ENCODE peak calls at places on chromosomes 7 and 10, in seven cellular contexts. V is trophoblast cell, A is H9, C is IMR-90, N is mesenchymal stem cell, H is neuronal stem cell, G is H1. J is an unnamed sample.

GRCh38 chr7:149448961-149449360 is 11.9 kb downstream of the ZNF777 start:
- DNase-seq in V (no peak), A (no peak), C (no peak), N (no peak), H (no peak), G (peak; percentile 32), J (no peak)

GRCh38 chr7:36034020-36034419 is 119.0 kb upstream of the EEPD1 start:
- DNase-seq in V (no peak), A (no peak), C (peak; percentile 49), N (no peak), H (no peak), G (no peak), J (peak; percentile 27)

GRCh38 chr10:115092555-115093285 is 445 bp upstream of the ATRNL1 start:
- DNase-seq in V (peak; percentile 10), A (peak; percentile 65), C (peak; percentile 27), N (peak; percentile 77), H (peak; percentile 63), G (peak; percentile 72), J (peak; percentile 83)

GRCh38 chr7:55212838-55213237 is 152.3 kb upstream of the LANCL2 start:
- DNase-seq in V (peak; percentile 25), A (no peak), C (no peak), N (no peak), H (no peak), G (no peak), J (no peak)

GRCh38 chr10:43251664-43252165 is 15.2 kb downstream of the RASGEF1A start:
- DNase-seq in V (no peak), A (peak; percentile 23), C (no peak), N (no peak), H (no peak), G (no peak), J (no peak)

GRCh38 chr10:101090597-101090996 is 28.8 kb downstream of the KAZALD1 start:
- DNase-seq in V (no peak), A (no peak), C (no peak), N (no peak), H (no peak), G (no peak), J (no peak)

GRCh38 chr7:98702021-98702420 is 84.9 kb downstream of the NPTX2 start:
- DNase-seq in V (no peak), A (no peak), C (no peak), N (no peak), H (no peak), G (no peak), J (no peak)

GRCh38 chr10:132355754-132356153 is 23.8 kb downstream of the LRRC27 start:
- DNase-seq in V (no peak), A (no peak), C (no peak), N (no peak), H (no peak), G (no peak), J (no peak)

GRCh38 chr10:47243791-47244190 is 56.2 kb upstream of the GDF10 start:
- DNase-seq in V (no peak), A (peak; percentile 12), C (no peak), N (no peak), H (no peak), G (no peak), J (no peak)

GRCh38 chr7:149859369-149859768 is 14.4 kb upstream of the ATP6V0E2 start:
- DNase-seq in V (no peak), A (no peak), C (no peak), N (no peak), H (no peak), G (no peak), J (no peak)

DNA sequence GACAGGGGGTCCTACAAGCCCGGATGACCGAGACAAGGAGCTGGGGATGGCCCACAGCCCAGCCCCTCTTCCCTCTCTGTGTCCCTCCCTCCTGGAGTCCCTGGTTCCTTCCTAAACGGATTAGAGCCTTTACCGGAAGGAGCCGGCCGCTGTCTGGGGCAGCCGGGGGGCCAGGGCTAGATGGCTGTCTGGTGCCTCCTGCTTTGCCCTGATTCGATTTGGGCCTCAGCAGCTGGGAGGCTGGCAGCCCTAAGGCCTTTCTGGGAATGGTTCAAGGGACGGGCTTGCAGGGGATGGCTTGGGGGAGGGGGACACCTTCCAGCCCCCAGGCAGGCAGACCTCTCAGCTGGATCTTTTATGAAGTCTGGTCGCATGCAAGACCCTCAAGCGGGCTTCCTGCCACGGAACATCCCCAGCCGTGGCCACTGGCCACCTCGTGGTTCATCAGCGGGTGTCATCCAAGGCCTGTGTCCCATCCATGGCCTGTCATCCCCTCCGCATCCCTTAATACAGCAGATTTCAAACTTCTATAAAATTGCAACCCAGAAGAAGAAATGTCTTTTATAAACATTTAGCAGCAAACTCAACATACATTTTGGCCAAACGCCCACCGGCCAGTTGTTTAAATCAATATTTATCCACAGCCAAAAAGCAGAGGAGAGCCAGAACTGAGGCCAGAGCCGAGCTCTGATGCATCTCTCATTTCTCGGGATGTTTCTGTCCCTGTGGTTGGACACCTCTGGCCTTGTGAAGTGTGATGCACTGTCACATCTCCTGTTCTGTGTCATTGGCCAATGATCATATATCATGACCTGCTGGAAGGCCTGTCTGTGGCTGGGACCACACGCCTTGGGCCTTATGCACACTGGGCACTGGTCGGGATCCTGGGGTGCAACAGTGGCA is 52.0 kb downstream of the GTF2IRD1 start:
- DNase-seq in V (no peak), A (no peak), C (peak; percentile 74), N (peak; percentile 4), H (no peak), G (no peak), J (no peak)
- H3K27ac ChIP-seq in V (no peak overlapping the region), A (no peak overlapping the region), C (peak overlapping the region; percentile 55), N (no peak overlapping the region), H (no peak overlapping the region), G (no peak overlapping the region), J (no peak overlapping the region)

GRCh38 chr7:18530224-18531179 is 35.0 kb downstream of the HDAC9 start:
- DNase-seq in V (no peak), A (no peak), C (no peak), N (no peak), H (no peak), G (no peak), J (no peak)

GRCh38 chr7:18531539-18531938 is 36.0 kb downstream of the HDAC9 start:
- DNase-seq in V (no peak), A (no peak), C (no peak), N (no peak), H (no peak), G (no peak), J (no peak)

GRCh38 chr7:18534481-18534880 is 38.9 kb downstream of the HDAC9 start:
- DNase-seq in V (no peak), A (no peak), C (no peak), N (no peak), H (no peak), G (no peak), J (no peak)

GRCh38 chr7:18535811-18536413 is 40.4 kb downstream of the HDAC9 start:
- DNase-seq in V (no peak), A (no peak), C (no peak), N (no peak), H (no peak), G (no peak), J (no peak)

DNA sequence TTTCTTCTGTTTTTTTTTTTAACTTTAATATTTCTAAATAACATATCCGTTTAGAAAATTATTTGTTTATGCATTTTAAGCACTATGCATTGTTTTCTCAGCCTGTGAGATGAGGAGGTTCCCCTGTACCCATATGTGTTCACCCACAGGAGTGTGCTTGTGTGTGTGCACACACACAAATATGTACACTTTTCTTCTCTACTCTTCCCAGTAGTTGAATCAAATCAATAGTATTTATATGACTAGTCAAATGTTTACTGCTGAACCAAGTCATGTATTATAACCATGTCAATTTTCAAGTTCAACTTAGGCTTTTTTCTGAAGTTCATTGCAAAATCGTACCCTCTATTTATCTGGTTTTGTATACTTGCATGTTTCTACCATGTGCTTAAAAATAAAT is 37.3 kb downstream of the HDAC9 start:
- DNase-seq in V (no peak), A (no peak), C (no peak), N (no peak), H (no peak), G (no peak), J (no peak)
- H3K23ac ChIP-seq in V (no peak overlapping the region), A (no peak overlapping the region), C (no peak overlapping the region), N (no peak overlapping the region), H (no peak overlapping the region), G (no peak overlapping the region), J (no peak overlapping the region)

GRCh38 chr7:130598056-130598455 is 70.5 kb downstream of the COPG2 start:
- DNase-seq in V (peak; percentile 3), A (no peak), C (no peak), N (no peak), H (no peak), G (no peak), J (no peak)
- H3K27ac ChIP-seq in V (no peak overlapping the region), A (no peak overlapping the region), C (no peak overlapping the region), N (no peak overlapping the region), H (no peak overlapping the region), G (no peak overlapping the region), J (no peak overlapping the region)

GRCh38 chr10:113856563-113856962 is 2.1 kb downstream of the NHLRC2 start:
- DNase-seq in V (no peak), A (no peak), C (no peak), N (peak; percentile 17), H (no peak), G (no peak), J (no peak)

GRCh38 chr10:113858541-113858940 is 4.1 kb downstream of the NHLRC2 start:
- DNase-seq in V (no peak), A (no peak), C (peak; percentile 55), N (peak; percentile 14), H (no peak), G (no peak), J (no peak)

GRCh38 chr10:113854757-113855626 is 531 bp downstream of the NHLRC2 start:
- DNase-seq in V (peak; percentile 61), A (peak; percentile 51), C (peak; percentile 28), N (peak; percentile 81), H (no peak), G (peak; percentile 79), J (peak; percentile 69)

GRCh38 chr10:113859261-113859660 is 4.8 kb downstream of the NHLRC2 start:
- DNase-seq in V (no peak), A (no peak), C (no peak), N (no peak), H (no peak), G (no peak), J (no peak)

GRCh38 chr10:113857210-113857609 is 2.7 kb downstream of the NHLRC2 start:
- DNase-seq in V (no peak), A (no peak), C (no peak), N (no peak), H (no peak), G (no peak), J (no peak)
- H3K23ac ChIP-seq in V (no peak overlapping the region), A (no peak overlapping the region), C (no peak overlapping the region), N (no peak overlapping the region), H (no peak overlapping the region), G (no peak overlapping the region), J (no peak overlapping the region)